ENCODE peak calls at places on chromosome 5, in four cellular contexts. D is keratinocyte, Z is endothelial cell of umbilical vein, L is K562. G is an unnamed sample.

GRCh38 chr5:90866333-90866732 is 307.7 kb downstream of the ADGRV1 start:
- DNase-seq in D (no peak), L (peak; percentile 47), Z (peak; percentile 71), G (peak; percentile 28)

GRCh38 chr5:146872191-146872590 is 6.4 kb downstream of the PPP2R2B start:
- DNase-seq in D (no peak), L (no peak), Z (no peak), G (no peak)

GRCh38 chr5:138037271-138037670 is 4.4 kb upstream of the FAM13B start:
- DNase-seq in Z (no peak), L (no peak), D (no peak), G (no peak)

GRCh38 chr5:43152946-43153345 is 32.2 kb downstream of the ZNF131 start:
- DNase-seq in Z (no peak), D (no peak), L (no peak), G (peak; percentile 76)

GRCh38 chr5:176519810-176520720 is 17.1 kb downstream of the RNF44 start:
- DNase-seq in L (no peak), D (no peak), Z (no peak), G (no peak)

GRCh38 chr5:128825826-128826225 is 139.5 kb upstream of the SLC27A6 start:
- DNase-seq in L (no peak), Z (peak; percentile 83), D (no peak), G (peak; percentile 17)

GRCh38 chr5:153565822-153566221 is 75.4 kb downstream of the GRIA1 start:
- DNase-seq in Z (peak; percentile 7), D (no peak), L (no peak), G (peak; percentile 76)

GRCh38 chr5:27241564-27242257 is 203.3 kb upstream of the CDH9 start:
- DNase-seq in Z (no peak), D (peak; percentile 78), L (no peak), G (peak; percentile 97)

GRCh38 chr5:180467028-180467427 is 27.2 kb upstream of the CNOT6 start:
- DNase-seq in Z (no peak), L (no peak), D (peak; percentile 26), G (no peak)

GRCh38 chr5:27450607-27451006 is 412.2 kb upstream of the CDH9 start:
- DNase-seq in D (no peak), L (no peak), Z (no peak), G (peak; percentile 4)

GRCh38 chr5:84378961-84379360 is 5.7 kb downstream of the EDIL3 start:
- DNase-seq in Z (no peak), L (no peak), D (no peak), G (peak; percentile 74)

GRCh38 chr5:55604611-55605067 is 69.9 kb upstream of the PLPP1 start:
- DNase-seq in D (no peak), Z (no peak), L (no peak), G (peak; percentile 86)

GRCh38 chr5:135880278-135880677 is 15.4 kb downstream of the IL9 start:
- DNase-seq in Z (peak; percentile 3), D (no peak), L (peak; percentile 27), G (no peak)

GRCh38 chr5:141430332-141431113 is at the start of gene PCDHGA12:
- DNase-seq in Z (peak; percentile 87), L (peak; percentile 52), D (peak; percentile 28), G (peak; percentile 87)

GRCh38 chr5:89948977-89949376 is 460.6 kb downstream of the CETN3 start:
- DNase-seq in Z (no peak), D (no peak), L (no peak), G (no peak)

GRCh38 chr5:65482727-65483473 is 1.2 kb upstream of the ADAMTS6 start:
- DNase-seq in Z (peak; percentile 85), L (peak; percentile 48), D (no peak), G (peak; percentile 69)

GRCh38 chr5:103010120-103010666 is 109.7 kb downstream of the GIN1 start:
- DNase-seq in Z (no peak), D (no peak), L (no peak), G (peak; percentile 42)

GRCh38 chr5:1007681-1008450 is 736 bp upstream of the NKD2 start:
- DNase-seq in D (no peak), L (no peak), Z (no peak), G (no peak)

GRCh38 chr5:114390431-114390830 is 28.6 kb downstream of the KCNN2 start:
- DNase-seq in L (no peak), Z (no peak), D (no peak), G (peak; percentile 39)

GRCh38 chr5:6632324-6632930 is 417 bp downstream of the NSUN2 start:
- DNase-seq in L (no peak), D (no peak), Z (no peak), G (no peak)

GRCh38 chr5:22372376-22372775 is 480.8 kb downstream of the CDH12 start:
- DNase-seq in D (no peak), Z (no peak), L (no peak), G (peak; percentile 92)

GRCh38 chr5:72790188-72790587 is 26.3 kb upstream of the TNPO1 start:
- DNase-seq in Z (no peak), L (no peak), D (no peak), G (peak; percentile 19)

GRCh38 chr5:108661590-108662219 is 86.0 kb upstream of the FER start:
- DNase-seq in Z (peak; percentile 72), L (no peak), D (no peak), G (peak; percentile 47)

GRCh38 chr5:64838803-64839202 is 70.1 kb downstream of the CWC27 start:
- DNase-seq in L (no peak), D (no peak), Z (peak; percentile 23), G (no peak)

GRCh38 chr5:65198777-65199120 is 283.0 kb downstream of the ADAMTS6 start:
- DNase-seq in D (peak; percentile 96), Z (peak; percentile 90), L (no peak), G (peak; percentile 99)

GRCh38 chr5:111774525-111774924 is 17.5 kb upstream of the NREP start:
- DNase-seq in Z (peak; percentile 77), D (no peak), L (no peak), G (peak; percentile 42)

GRCh38 chr5:138610468-138611294 is 35.5 kb upstream of the HSPA9 start:
- DNase-seq in L (peak; percentile 38), D (no peak), Z (no peak), G (no peak)

GRCh38 chr5:134506054-134507039 is 19.1 kb upstream of the JADE2 start:
- DNase-seq in L (peak; percentile 36), Z (no peak), D (no peak), G (no peak)

GRCh38 chr5:20959347-20959746 is 971.3 kb upstream of the CDH18 start:
- DNase-seq in L (no peak), Z (no peak), D (no peak), G (no peak)

GRCh38 chr5:132782101-132782500 is 5.1 kb upstream of the SEPTIN8 start:
- DNase-seq in Z (peak; percentile 78), D (no peak), L (no peak), G (peak; percentile 74)

GRCh38 chr5:81486711-81487110 is 92.8 kb upstream of the ACOT12 start:
- DNase-seq in L (no peak), D (no peak), Z (no peak), G (no peak)

GRCh38 chr5:102778478-102778877 is 23.4 kb downstream of the PAM start:
- DNase-seq in Z (peak; percentile 87), D (no peak), L (no peak), G (peak; percentile 74)

GRCh38 chr5:125584119-125584518 is 837.7 kb upstream of the ZNF608 start:
- DNase-seq in D (no peak), Z (no peak), L (no peak), G (no peak)

GRCh38 chr5:34706084-34706483 is 50.0 kb downstream of the RAI14 start:
- DNase-seq in D (no peak), L (no peak), Z (peak; percentile 68), G (no peak)

GRCh38 chr5:160312139-160312959 is at the start of gene CCNJL:
- DNase-seq in D (no peak), L (peak; percentile 38), Z (peak; percentile 78), G (peak; percentile 44)

GRCh38 chr5:142994242-142994641 is 224.1 kb downstream of the ARHGAP26 start:
- DNase-seq in Z (no peak), D (no peak), L (no peak), G (no peak)

GRCh38 chr5:143001764-143002351 is 231.7 kb downstream of the ARHGAP26 start:
- DNase-seq in Z (peak; percentile 54), D (no peak), L (no peak), G (peak; percentile 84)

GRCh38 chr5:142998316-142998862 is 228.2 kb downstream of the ARHGAP26 start:
- DNase-seq in D (no peak), Z (no peak), L (no peak), G (no peak)

GRCh38 chr5:143002459-143003327 is 232.5 kb downstream of the ARHGAP26 start:
- DNase-seq in L (peak; percentile 45), D (no peak), Z (peak; percentile 97), G (peak; percentile 86)

GRCh38 chr5:142997586-142997985 is 227.4 kb downstream of the ARHGAP26 start:
- DNase-seq in Z (no peak), L (no peak), D (no peak), G (no peak)
- H3K9me1 ChIP-seq in Z (no peaks in the 10 kb centered on the region), L (no peaks in the 10 kb centered on the region), D (no peaks in the 10 kb centered on the region), G (peaks cover 7% of the 10 kb centered on the region)

GRCh38 chr5:98314262-98314661 is 459.2 kb upstream of the RGMB start:
- DNase-seq in D (no peak), Z (peak; percentile 68), L (no peak), G (peak; percentile 92)

GRCh38 chr5:98307811-98308210 is 465.7 kb upstream of the RGMB start:
- DNase-seq in L (no peak), D (no peak), Z (peak; percentile 73), G (peak; percentile 92)

GRCh38 chr5:98308960-98309359 is 464.5 kb upstream of the RGMB start:
- DNase-seq in L (no peak), D (no peak), Z (peak; percentile 82), G (peak; percentile 78)

GRCh38 chr5:98308231-98308630 is 465.2 kb upstream of the RGMB start:
- DNase-seq in D (no peak), Z (no peak), L (no peak), G (no peak)

GRCh38 chr5:98309785-98310566 is 463.5 kb upstream of the RGMB start:
- DNase-seq in Z (peak; percentile 95), L (no peak), D (peak; percentile 77), G (peak; percentile 99)
- H3K9me1 ChIP-seq in Z (no peaks in the 10 kb centered on the region), L (no peaks in the 10 kb centered on the region), D (no peaks in the 10 kb centered on the region), G (peaks cover 5% of the 10 kb centered on the region)

DNA sequence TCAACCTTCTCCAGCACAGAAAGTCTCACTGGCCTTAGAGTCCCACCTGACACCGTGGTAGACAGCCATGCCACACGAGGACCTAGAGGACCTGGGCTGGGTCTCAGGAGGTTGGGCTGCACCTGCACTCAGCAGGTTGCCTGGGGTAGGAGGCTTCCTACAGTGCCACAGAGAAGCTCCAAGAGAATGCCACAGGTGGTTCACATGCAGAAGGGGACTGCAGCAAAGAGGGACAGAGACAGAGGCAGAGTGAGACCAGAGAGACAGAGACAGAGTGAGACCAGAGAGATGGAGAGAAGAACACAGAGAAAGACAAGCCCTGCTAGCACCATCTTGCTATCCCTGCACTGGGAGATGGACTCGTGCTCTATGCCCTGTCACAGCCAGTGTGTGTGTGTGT is 5.7 kb downstream of the CAMK2A start:
- DNase-seq in Z (no peak), L (no peak), D (no peak), G (no peak)
- H3K9me1 ChIP-seq in Z (no peaks in the 10 kb centered on the region), L (no peaks in the 10 kb centered on the region), D (no peaks in the 10 kb centered on the region), G (peaks cover 15% of the 10 kb centered on the region)

GRCh38 chr5:144390133-144390532 is 219.5 kb downstream of the KCTD16 start:
- DNase-seq in Z (peak; percentile 3), D (no peak), L (no peak), G (peak; percentile 0)
- H3K9me1 ChIP-seq in Z (no peaks in the 10 kb centered on the region), D (no peaks in the 10 kb centered on the region), L (no peaks in the 10 kb centered on the region), G (no peaks in the 10 kb centered on the region)